ENCODE peak calls at places on chromosomes 6 and 20, in ten cellular contexts. Z is mucosa of gallbladder; K is Ammon's horn; T is astrocyte of the spinal cord; W is H9; S is stimulated activated CD4-positive, alpha-beta T cell treated with anti-CD3 and anti-CD28 coated beads, Interleukin-2, amount 100 ng/mL, for 4 hours; N is NCI-H1092 treated with DMSO at 0.1 percent for 48 hours; J is Right ventricle myocardium superior; L is fibroblast of lung; F is H54. B is an unnamed sample.

GRCh38 chr20:10716855-10717254 is 43.1 kb upstream of the JAG1 start:
- DNase-seq in Z (no peak), K (no peak), T (peak; percentile 45), W (no peak), S (no peak), N (peak; percentile 39), J (no peak), L (peak; percentile 58), F (no peak), B (no peak)

GRCh38 chr6:84424956-84425355 is 197.5 kb upstream of the CEP162 start:
- DNase-seq in Z (no peak), K (no peak), T (no peak), W (no peak), S (no peak), N (no peak), J (no peak), L (no peak), F (no peak), B (no peak)

GRCh38 chr6:16634855-16635254 is 126.4 kb downstream of the ATXN1 start:
- DNase-seq in Z (no peak), K (no peak), T (no peak), W (no peak), S (no peak), N (no peak), J (no peak), L (no peak), F (no peak), B (no peak)

GRCh38 chr6:139640911-139641310 is 266.5 kb upstream of the CITED2 start:
- DNase-seq in Z (no peak), K (no peak), T (no peak), W (no peak), S (no peak), N (no peak), J (no peak), L (no peak), F (no peak), B (no peak)

GRCh38 chr6:4950849-4951533 is 52.8 kb downstream of the RPP40 start:
- DNase-seq in Z (no peak), K (no peak), T (no peak), W (no peak), S (no peak), N (no peak), J (no peak), L (peak; percentile 37), F (no peak), B (no peak)

GRCh38 chr6:15955484-15955883 is 173.4 kb upstream of the MYLIP start:
- DNase-seq in Z (no peak), K (no peak), T (no peak), W (no peak), S (no peak), N (no peak), J (no peak), L (no peak), F (no peak), B (no peak)

GRCh38 chr6:21265264-21266044 is 328.1 kb upstream of the SOX4 start:
- DNase-seq in Z (no peak), K (no peak), T (no peak), W (no peak), S (no peak), N (no peak), J (no peak), L (peak; percentile 66), F (no peak), B (no peak)

GRCh38 chr6:136989591-136990578 is 54.9 kb downstream of the IL20RA start:
- DNase-seq in Z (no peak), K (peak; percentile 23), T (no peak), W (peak; percentile 84), S (no peak), N (peak; percentile 83), J (peak; percentile 64), L (peak; percentile 6), F (no peak), B (peak; percentile 36)

GRCh38 chr6:167236239-167236571 is 54.9 kb upstream of the UNC93A start:
- DNase-seq in Z (no peak), K (no peak), T (no peak), W (no peak), S (no peak), N (no peak), J (no peak), L (no peak), F (no peak), B (no peak)

GRCh38 chr6:19472168-19472567 is 365.0 kb upstream of the ID4 start:
- DNase-seq in Z (no peak), K (no peak), T (peak; percentile 96), W (no peak), S (no peak), N (no peak), J (no peak), L (peak; percentile 98), F (peak; percentile 15), B (no peak)

GRCh38 chr20:62382306-62383198 is 4.4 kb upstream of the RPS21 start:
- DNase-seq in Z (peak; percentile 70), K (peak; percentile 84), T (peak; percentile 72), W (peak; percentile 93), S (peak; percentile 72), N (peak; percentile 60), J (peak; percentile 85), L (peak; percentile 62), F (no peak), B (peak; percentile 76)

GRCh38 chr6:17101422-17102257 is at the start of gene STMND1:
- DNase-seq in Z (peak; percentile 70), K (no peak), T (peak; percentile 32), W (peak; percentile 66), S (no peak), N (no peak), J (peak; percentile 45), L (peak; percentile 37), F (no peak), B (no peak)

GRCh38 chr20:13261460-13262301 is 40.6 kb downstream of the ISM1 start:
- DNase-seq in Z (peak; percentile 44), K (peak; percentile 16), T (peak; percentile 61), W (peak; percentile 76), S (peak; percentile 51), N (peak; percentile 60), J (peak; percentile 67), L (peak; percentile 9), F (peak; percentile 40), B (peak; percentile 40)

GRCh38 chr6:44342052-44342451 is 398 bp upstream of the SPATS1 start:
- DNase-seq in Z (no peak), K (peak; percentile 47), T (no peak), W (no peak), S (no peak), N (no peak), J (peak; percentile 43), L (no peak), F (no peak), B (no peak)

GRCh38 chr20:34316191-34316814 is 13.1 kb upstream of the AHCY start:
- DNase-seq in Z (no peak), K (no peak), T (peak; percentile 19), W (no peak), S (no peak), N (no peak), J (no peak), L (peak; percentile 50), F (peak; percentile 70), B (no peak)

B was measured in heart right ventricle.